ENCODE peak calls at places on chromosomes 13 and 19, in five cellular contexts. V is stomach, J is left cardiac atrium, U is kidney glomerular epithelial cell, H is iris pigment epithelial cell. M is an unnamed sample.

GRCh38 chr13:74191036-74191809 is 57.0 kb upstream of the KLF12 start:
- DNase-seq in V (no peak), J (no peak), U (peak; percentile 9), H (peak; percentile 23), M (no peak)

GRCh38 chr19:42367929-42368328 is 22.2 kb downstream of the CNFN start:
- DNase-seq in V (no peak), J (no peak), U (no peak), H (no peak), M (no peak)

GRCh38 chr19:50669319-50670101 is 20.3 kb downstream of the C19orf81 start:
- DNase-seq in V (peak; percentile 30), J (no peak), U (no peak), H (peak; percentile 7), M (peak; percentile 64)

GRCh38 chr13:50403311-50403710 is 388.1 kb downstream of the KCNRG start:
- DNase-seq in V (peak; percentile 44), J (no peak), U (no peak), H (no peak), M (no peak)

GRCh38 chr19:6066661-6067646 is 43.3 kb downstream of the RFX2 start:
- DNase-seq in V (peak; percentile 92), J (peak; percentile 99), U (peak; percentile 99), H (peak; percentile 84), M (peak; percentile 59)

GRCh38 chr13:73767747-73768315 is 366.4 kb downstream of the KLF12 start:
- DNase-seq in V (no peak), J (no peak), U (no peak), H (peak; percentile 13), M (peak; percentile 38)

GRCh38 chr19:42282810-42283247 is 13.8 kb downstream of the CIC start:
- DNase-seq in V (no peak), J (no peak), U (no peak), H (no peak), M (no peak)

GRCh38 chr13:21218351-21219043 is 42.0 kb downstream of the MRPL57 start:
- DNase-seq in V (no peak), J (no peak), U (no peak), H (no peak), M (no peak)

GRCh38 chr13:72180253-72180952 is 313.4 kb upstream of the DACH1 start:
- DNase-seq in V (no peak), J (no peak), U (peak; percentile 40), H (peak; percentile 81), M (no peak)

GRCh38 chr13:43688230-43688907 is 98.4 kb downstream of the ENOX1 start:
- DNase-seq in V (no peak), J (no peak), U (no peak), H (no peak), M (no peak)

GRCh38 chr19:639251-640155 is at the start of gene FGF22:
- DNase-seq in V (peak; percentile 97), J (peak; percentile 95), U (peak; percentile 42), H (peak; percentile 87), M (peak; percentile 100)

GRCh38 chr19:17359905-17360800 is 17.0 kb downstream of the PLVAP start:
- DNase-seq in V (no peak), J (no peak), U (no peak), H (no peak), M (peak; percentile 25)

GRCh38 chr13:20711301-20712044 is 8.0 kb downstream of the IL17D start:
- DNase-seq in V (no peak), J (no peak), U (no peak), H (no peak), M (no peak)